ENCODE peak calls at places on chromosomes 6 and 20, in eight cellular contexts. One of them, this sample, is unnamed.
A peak's percentile ranks its signal among the peaks of the same experiment; 100 is the strongest.

GRCh38 chr6:106163446-106163965 is 77.4 kb downstream of the PRDM1 start:
- DNase-seq in prostate gland: no peak
- DNase-seq in A549: no peak
- DNase-seq in GM23338: peak; percentile 50
- DNase-seq in body of pancreas: peak; percentile 15
- DNase-seq in foreskin keratinocyte: no peak
- DNase-seq in neural progenitor cell: peak; percentile 29
- DNase-seq in tibial artery: peak; percentile 23
- DNase-seq in this sample: no peak

GRCh38 chr6:3885262-3886036 is 36.3 kb downstream of the FAM50B start:
- DNase-seq in prostate gland: no peak
- DNase-seq in A549: peak; percentile 23
- DNase-seq in GM23338: peak; percentile 44
- DNase-seq in body of pancreas: peak; percentile 71
- DNase-seq in foreskin keratinocyte: no peak
- DNase-seq in neural progenitor cell: no peak
- DNase-seq in tibial artery: no peak
- DNase-seq in this sample: no peak

GRCh38 chr6:97123112-97123511 is 159.9 kb downstream of the MMS22L start:
- DNase-seq in prostate gland: no peak
- DNase-seq in A549: no peak
- DNase-seq in GM23338: no peak
- DNase-seq in body of pancreas: no peak
- DNase-seq in foreskin keratinocyte: no peak
- DNase-seq in neural progenitor cell: no peak
- DNase-seq in tibial artery: no peak
- DNase-seq in this sample: no peak

GRCh38 chr6:52566853-52567279 is 10.0 kb downstream of the TRAM2 start:
- DNase-seq in prostate gland: no peak
- DNase-seq in A549: peak; percentile 5
- DNase-seq in GM23338: no peak
- DNase-seq in body of pancreas: no peak
- DNase-seq in foreskin keratinocyte: peak; percentile 43
- DNase-seq in neural progenitor cell: no peak
- DNase-seq in tibial artery: peak; percentile 74
- DNase-seq in this sample: no peak

GRCh38 chr6:11989376-11989775 is 22.7 kb upstream of the HIVEP1 start:
- DNase-seq in prostate gland: no peak
- DNase-seq in A549: no peak
- DNase-seq in GM23338: no peak
- DNase-seq in body of pancreas: no peak
- DNase-seq in foreskin keratinocyte: peak; percentile 42
- DNase-seq in neural progenitor cell: no peak
- DNase-seq in tibial artery: no peak
- DNase-seq in this sample: no peak

GRCh38 chr20:46088409-46089075 is 1.2 kb downstream of the NCOA5 start:
- DNase-seq in prostate gland: no peak
- DNase-seq in A549: peak; percentile 10
- DNase-seq in GM23338: peak; percentile 8
- DNase-seq in body of pancreas: no peak
- DNase-seq in foreskin keratinocyte: peak; percentile 33
- DNase-seq in neural progenitor cell: peak; percentile 26
- DNase-seq in tibial artery: no peak
- DNase-seq in this sample: no peak

GRCh38 chr6:126337323-126337722 is 2.6 kb upstream of the CENPW start:
- DNase-seq in prostate gland: no peak
- DNase-seq in A549: no peak
- DNase-seq in GM23338: no peak
- DNase-seq in body of pancreas: no peak
- DNase-seq in foreskin keratinocyte: peak; percentile 50
- DNase-seq in neural progenitor cell: no peak
- DNase-seq in tibial artery: peak; percentile 58
- DNase-seq in this sample: no peak

GRCh38 chr6:15630202-15630601 is 32.6 kb downstream of the DTNBP1 start:
- DNase-seq in prostate gland: no peak
- DNase-seq in A549: no peak
- DNase-seq in GM23338: no peak
- DNase-seq in body of pancreas: no peak
- DNase-seq in foreskin keratinocyte: no peak
- DNase-seq in neural progenitor cell: no peak
- DNase-seq in tibial artery: no peak
- DNase-seq in this sample: no peak

GRCh38 chr6:160102956-160103824 is 18.4 kb upstream of the SLC22A1 start:
- DNase-seq in prostate gland: no peak
- DNase-seq in A549: peak; percentile 27
- DNase-seq in GM23338: peak; percentile 77
- DNase-seq in body of pancreas: no peak
- DNase-seq in foreskin keratinocyte: no peak
- DNase-seq in neural progenitor cell: peak; percentile 48
- DNase-seq in tibial artery: no peak
- DNase-seq in this sample: no peak

DNA sequence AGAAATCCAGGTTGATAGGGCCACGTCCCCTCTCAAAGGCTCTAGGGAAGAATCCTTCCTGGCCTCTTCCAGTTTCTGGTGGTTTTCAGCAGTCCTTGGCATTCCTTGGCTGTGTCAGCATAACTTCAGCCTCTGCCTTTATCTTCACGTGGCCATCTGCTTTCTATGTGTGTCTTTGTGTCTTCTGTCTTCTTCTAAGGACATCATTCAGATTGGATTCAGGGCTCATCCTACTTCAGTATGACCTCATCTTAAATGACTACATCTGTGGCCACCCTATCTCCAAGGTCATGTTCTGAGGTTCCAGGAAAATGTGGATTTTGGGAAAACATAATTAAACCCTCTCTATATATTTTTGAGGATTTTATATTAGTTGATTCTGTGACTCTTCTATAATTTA is 23.0 kb downstream of the C6orf89 start:
- DNase-seq in prostate gland: no peak
- DNase-seq in A549: no peak
- DNase-seq in GM23338: peak; percentile 13
- DNase-seq in body of pancreas: no peak
- DNase-seq in foreskin keratinocyte: no peak
- DNase-seq in neural progenitor cell: no peak
- DNase-seq in tibial artery: no peak
- DNase-seq in this sample: no peak
- H3K27ac ChIP-seq in prostate gland: no peak overlapping the region
- H3K27ac ChIP-seq in A549: no peak overlapping the region
- H3K27ac ChIP-seq in GM23338: no peak overlapping the region
- H3K27ac ChIP-seq in body of pancreas: no peak overlapping the region
- H3K27ac ChIP-seq in foreskin keratinocyte: no peak overlapping the region
- H3K27ac ChIP-seq in neural progenitor cell: no peak overlapping the region
- H3K27ac ChIP-seq in tibial artery: no peak overlapping the region
- H3K27ac ChIP-seq in this sample: no peak overlapping the region

GRCh38 chr20:25195014-25195961 is at the start of gene ENTPD6:
- DNase-seq in prostate gland: peak; percentile 92
- DNase-seq in A549: peak; percentile 98
- DNase-seq in GM23338: peak; percentile 83
- DNase-seq in body of pancreas: peak; percentile 95
- DNase-seq in foreskin keratinocyte: peak; percentile 71
- DNase-seq in neural progenitor cell: peak; percentile 93
- DNase-seq in tibial artery: peak; percentile 88
- DNase-seq in this sample: peak; percentile 94
- TF ChIP-seq CTCF in prostate gland: no peak
- TF ChIP-seq CTCF in A549: peak; percentile 46
- TF ChIP-seq CTCF in GM23338: peak; percentile 24
- TF ChIP-seq CTCF in body of pancreas: peak; percentile 28
- TF ChIP-seq CTCF in foreskin keratinocyte: peak; percentile 41
- TF ChIP-seq CTCF in neural progenitor cell: no peak
- TF ChIP-seq CTCF in tibial artery: no peak
- TF ChIP-seq CTCF in this sample: no peak

GRCh38 chr20:5895626-5896025 is 54.7 kb downstream of the TRMT6 start:
- DNase-seq in prostate gland: no peak
- DNase-seq in A549: no peak
- DNase-seq in GM23338: no peak
- DNase-seq in body of pancreas: peak; percentile 31
- DNase-seq in foreskin keratinocyte: peak; percentile 13
- DNase-seq in neural progenitor cell: no peak
- DNase-seq in tibial artery: no peak
- DNase-seq in this sample: no peak

GRCh38 chr20:5899444-5899843 is 50.9 kb downstream of the TRMT6 start:
- DNase-seq in prostate gland: no peak
- DNase-seq in A549: no peak
- DNase-seq in GM23338: no peak
- DNase-seq in body of pancreas: no peak
- DNase-seq in foreskin keratinocyte: no peak
- DNase-seq in neural progenitor cell: no peak
- DNase-seq in tibial artery: no peak
- DNase-seq in this sample: no peak

GRCh38 chr20:5900908-5901307 is 49.4 kb downstream of the TRMT6 start:
- DNase-seq in prostate gland: no peak
- DNase-seq in A549: no peak
- DNase-seq in GM23338: no peak
- DNase-seq in body of pancreas: no peak
- DNase-seq in foreskin keratinocyte: no peak
- DNase-seq in neural progenitor cell: no peak
- DNase-seq in tibial artery: no peak
- DNase-seq in this sample: no peak
- H3K27ac ChIP-seq in prostate gland: no peak overlapping the region
- H3K27ac ChIP-seq in A549: no peak overlapping the region
- H3K27ac ChIP-seq in GM23338: no peak overlapping the region
- H3K27ac ChIP-seq in body of pancreas: no peak overlapping the region
- H3K27ac ChIP-seq in foreskin keratinocyte: no peak overlapping the region
- H3K27ac ChIP-seq in neural progenitor cell: no peak overlapping the region
- H3K27ac ChIP-seq in tibial artery: no peak overlapping the region
- H3K27ac ChIP-seq in this sample: no peak overlapping the region

GRCh38 chr6:108115598-108116058 is 41.1 kb upstream of the OSTM1 start:
- DNase-seq in prostate gland: no peak
- DNase-seq in A549: peak; percentile 63
- DNase-seq in GM23338: peak; percentile 80
- DNase-seq in body of pancreas: peak; percentile 68
- DNase-seq in foreskin keratinocyte: peak; percentile 32
- DNase-seq in neural progenitor cell: peak; percentile 69
- DNase-seq in tibial artery: peak; percentile 26
- DNase-seq in this sample: no peak

GRCh38 chr6:108116781-108117426 is 42.4 kb upstream of the OSTM1 start:
- DNase-seq in prostate gland: no peak
- DNase-seq in A549: no peak
- DNase-seq in GM23338: peak; percentile 55
- DNase-seq in body of pancreas: no peak
- DNase-seq in foreskin keratinocyte: no peak
- DNase-seq in neural progenitor cell: peak; percentile 58
- DNase-seq in tibial artery: no peak
- DNase-seq in this sample: no peak

GRCh38 chr6:108114861-108115597 is 40.5 kb upstream of the OSTM1 start:
- DNase-seq in prostate gland: no peak
- DNase-seq in A549: no peak
- DNase-seq in GM23338: peak; percentile 87
- DNase-seq in body of pancreas: peak; percentile 62
- DNase-seq in foreskin keratinocyte: peak; percentile 42
- DNase-seq in neural progenitor cell: peak; percentile 89
- DNase-seq in tibial artery: peak; percentile 36
- DNase-seq in this sample: no peak

GRCh38 chr6:108116424-108116780 is 41.9 kb upstream of the OSTM1 start:
- DNase-seq in prostate gland: no peak
- DNase-seq in A549: no peak
- DNase-seq in GM23338: no peak
- DNase-seq in body of pancreas: no peak
- DNase-seq in foreskin keratinocyte: no peak
- DNase-seq in neural progenitor cell: no peak
- DNase-seq in tibial artery: no peak
- DNase-seq in this sample: no peak

DNA sequence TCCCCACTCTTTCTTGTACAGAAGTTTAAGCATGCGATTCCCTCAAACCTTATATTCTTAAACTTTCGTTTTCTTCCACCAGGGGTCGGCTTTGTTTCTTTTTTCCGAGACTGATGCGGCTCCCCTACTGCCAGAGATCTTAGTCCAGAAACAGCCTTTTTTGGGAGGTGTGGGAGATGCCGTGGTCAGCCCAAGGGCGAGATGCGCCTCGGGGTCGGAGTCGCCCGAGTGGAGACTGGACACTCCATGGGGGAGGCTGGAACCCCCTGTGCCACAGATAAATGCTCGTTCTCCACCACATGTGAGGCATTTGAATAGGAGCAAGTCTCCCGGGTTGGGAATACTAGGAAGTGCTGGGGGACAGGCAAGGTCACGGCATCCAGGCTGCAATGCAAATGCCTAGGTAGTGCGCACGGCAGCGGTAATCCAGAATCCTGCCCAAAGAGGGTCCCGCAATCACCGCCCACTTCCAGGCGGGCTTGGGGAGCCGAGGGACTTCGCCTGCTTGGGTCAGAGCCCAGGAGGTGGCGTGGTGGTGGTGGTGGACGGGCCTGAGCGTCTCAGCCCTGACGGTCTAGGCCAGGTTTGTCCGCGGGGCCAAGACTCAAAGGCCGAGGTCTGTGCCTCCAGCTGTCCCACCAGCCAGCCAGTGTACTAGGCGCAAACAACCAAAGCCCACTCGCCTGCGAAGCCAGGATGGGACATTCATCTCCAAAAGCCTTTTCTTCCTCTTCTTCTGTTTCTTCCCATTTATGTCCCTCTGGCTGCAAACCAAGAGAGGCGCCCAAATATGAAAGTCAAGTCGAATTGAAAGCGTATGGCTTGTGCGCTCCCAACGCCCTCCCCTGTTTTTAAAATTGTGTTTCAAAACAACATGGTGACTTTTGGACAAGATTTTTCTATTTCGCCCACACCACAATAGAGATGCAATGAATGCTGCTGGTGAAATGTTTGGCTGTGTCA is 39.3 kb upstream of the OSTM1 start:
- DNase-seq in prostate gland: no peak
- DNase-seq in A549: peak; percentile 74
- DNase-seq in GM23338: peak; percentile 86
- DNase-seq in body of pancreas: peak; percentile 36
- DNase-seq in foreskin keratinocyte: peak; percentile 44
- DNase-seq in neural progenitor cell: peak; percentile 76
- DNase-seq in tibial artery: no peak
- DNase-seq in this sample: no peak
- TF ChIP-seq CTCF in prostate gland: peak; percentile 25
- TF ChIP-seq CTCF in A549: peak; percentile 65
- TF ChIP-seq CTCF in GM23338: peak; percentile 79
- TF ChIP-seq CTCF in body of pancreas: peak; percentile 67
- TF ChIP-seq CTCF in foreskin keratinocyte: peak; percentile 68
- TF ChIP-seq CTCF in neural progenitor cell: peak; percentile 72
- TF ChIP-seq CTCF in tibial artery: peak; percentile 48
- TF ChIP-seq CTCF in this sample: peak; percentile 27

This sample was measured in coronary artery.